ENCODE peak calls at places on chromosome 6, in six cellular contexts. K is CD8-positive, alpha-beta memory T cell; G is Peyer's patch; Q is mesenchymal stem cell; M is pancreas; B is gastrocnemius medialis. Z is an unnamed sample. For H3K9me3 and H3K4me1, the result is how much of the 10 kb centered on the place peaks cover.

GRCh38 chr6:124714728-124715127 is 247.5 kb upstream of the RNF217 start:
- DNase-seq in K (no peak), G (no peak), Q (no peak), M (no peak), B (no peak), Z (no peak)

GRCh38 chr6:10505529-10505928 is 15.6 kb upstream of the GCNT2 start:
- DNase-seq in K (no peak), G (no peak), Q (no peak), M (no peak), B (no peak), Z (peak)

GRCh38 chr6:130694617-130695016 is 132.6 kb upstream of the SMLR1 start:
- DNase-seq in K (no peak), G (no peak), Q (no peak), M (no peak), B (no peak), Z (peak)

GRCh38 chr6:149860834-149861602 is 3.1 kb downstream of the LRP11 start:
- DNase-seq in K (no peak), G (no peak), Q (peak), M (no peak), B (no peak), Z (no peak)

GRCh38 chr6:118674772-118675171 is 23.4 kb upstream of the CEP85L start:
- DNase-seq in K (no peak), G (no peak), Q (no peak), M (no peak), B (no peak), Z (no peak)

GRCh38 chr6:24610672-24611071 is 35.3 kb downstream of the KIAA0319 start:
- DNase-seq in K (no peak), G (no peak), Q (no peak), M (no peak), B (no peak), Z (no peak)

GRCh38 chr6:139334791-139335446 is 39.5 kb downstream of the CITED2 start:
- DNase-seq in K (no peak), G (no peak), Q (peak), M (no peak), B (peak), Z (peak)

GRCh38 chr6:2432258-2432657 is 186.9 kb upstream of the GMDS start:
- DNase-seq in K (no peak), G (no peak), Q (peak), M (no peak), B (no peak), Z (no peak)

GRCh38 chr6:54291738-54292137 is 16.5 kb upstream of the TINAG start:
- DNase-seq in K (no peak), G (no peak), Q (peak), M (no peak), B (no peak), Z (peak)

GRCh38 chr6:50843842-50844241 is 25.2 kb downstream of the TFAP2B start:
- DNase-seq in K (no peak), G (no peak), Q (no peak), M (no peak), B (no peak), Z (no peak)

GRCh38 chr6:52407467-52407866 is 12.7 kb upstream of the EFHC1 start:
- DNase-seq in K (no peak), G (no peak), Q (peak), M (no peak), B (no peak), Z (peak)

GRCh38 chr6:41159415-41160082 is 3.4 kb downstream of the TREM2 start:
- DNase-seq in K (no peak), G (no peak), Q (peak), M (no peak), B (no peak), Z (no peak)

GRCh38 chr6:125906158-125906998 is 50.2 kb upstream of the HINT3 start:
- DNase-seq in K (peak), G (peak), Q (peak), M (peak), B (no peak), Z (peak)

GRCh38 chr6:43708857-43709653 is 21.5 kb upstream of the MRPS18A start:
- DNase-seq in K (no peak), G (no peak), Q (peak), M (no peak), B (no peak), Z (no peak)

GRCh38 chr6:132399376-132400074 is 1.8 kb downstream of the MOXD1 start:
- DNase-seq in K (no peak), G (no peak), Q (peak), M (no peak), B (no peak), Z (no peak)

GRCh38 chr6:105759946-105760345 is 326.2 kb upstream of the PRDM1 start:
- DNase-seq in K (no peak), G (no peak), Q (peak), M (no peak), B (no peak), Z (no peak)

GRCh38 chr6:34806738-34807453 is 15.0 kb downstream of the BLTP3A start:
- DNase-seq in K (no peak), G (no peak), Q (peak), M (no peak), B (no peak), Z (no peak)

GRCh38 chr6:52579006-52579660 is 2.3 kb upstream of the TRAM2 start:
- DNase-seq in K (no peak), G (no peak), Q (no peak), M (no peak), B (no peak), Z (no peak)

GRCh38 chr6:3813150-3813780 is 35.9 kb upstream of the FAM50B start:
- DNase-seq in K (no peak), G (no peak), Q (peak), M (no peak), B (peak), Z (no peak)
- H3K9me3 ChIP-seq in K (under half), G (under half), Q (under half), M (under half), B (under half), Z (under half)

DNA sequence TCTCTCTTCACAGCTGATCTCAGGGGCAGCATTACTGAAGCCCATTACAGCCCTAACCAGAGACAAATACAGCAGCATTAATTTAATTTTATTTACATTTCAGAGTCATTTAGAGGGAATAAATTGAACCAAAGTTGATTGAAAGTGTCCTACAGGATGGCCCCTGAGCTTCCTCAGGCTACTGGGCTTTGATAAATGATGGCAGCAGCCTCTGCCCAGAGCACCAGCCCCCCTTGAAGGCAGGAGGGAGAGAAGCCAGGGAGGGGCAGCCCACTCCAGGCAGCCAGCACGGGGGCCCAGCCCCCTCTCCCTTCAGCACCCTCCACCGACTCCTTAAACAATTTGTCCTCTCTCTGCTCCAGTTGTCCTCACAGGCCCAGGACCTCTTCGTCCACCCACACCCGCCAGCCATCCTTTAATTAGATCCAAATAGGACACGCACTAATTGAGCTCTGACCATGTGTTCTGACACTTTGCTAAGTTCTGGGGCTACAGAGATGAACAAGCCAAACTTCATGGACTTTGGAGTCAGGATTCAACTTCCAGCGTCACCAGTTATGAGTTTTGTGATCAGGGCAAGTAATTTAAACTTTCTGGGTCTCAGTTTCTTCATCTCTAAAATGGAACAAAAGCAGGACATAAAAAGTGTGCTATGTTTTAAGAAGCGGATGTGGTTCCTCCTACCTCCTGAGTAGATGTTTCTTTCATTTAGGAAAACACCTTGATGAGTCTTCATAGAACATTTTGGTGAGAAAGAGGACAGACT is 18.4 kb upstream of the ZFAND3 start:
- DNase-seq in K (no peak), G (no peak), Q (no peak), M (no peak), B (no peak), Z (no peak)
- H3K4me1 ChIP-seq in K (under half), G (under half), Q (under half), M (under half), B (under half), Z (under half)

GRCh38 chr6:168038576-168039140 is 40.4 kb downstream of the FRMD1 start:
- DNase-seq in K (no peak), G (no peak), Q (no peak), M (no peak), B (no peak), Z (no peak)
- H3K9me3 ChIP-seq in K (under half), G (under half), Q (under half), M (under half), B (under half), Z (under half)

GRCh38 chr6:108675226-108676160 is 114.8 kb downstream of the FOXO3 start:
- DNase-seq in K (no peak), G (no peak), Q (no peak), M (no peak), B (no peak), Z (peak)

GRCh38 chr6:108671790-108672189 is 111.1 kb downstream of the FOXO3 start:
- DNase-seq in K (no peak), G (no peak), Q (no peak), M (no peak), B (no peak), Z (no peak)

GRCh38 chr6:108671175-108671574 is 110.5 kb downstream of the FOXO3 start:
- DNase-seq in K (no peak), G (no peak), Q (no peak), M (no peak), B (no peak), Z (no peak)

GRCh38 chr6:108673602-108674001 is 112.9 kb downstream of the FOXO3 start:
- DNase-seq in K (no peak), G (no peak), Q (no peak), M (no peak), B (no peak), Z (no peak)

DNA sequence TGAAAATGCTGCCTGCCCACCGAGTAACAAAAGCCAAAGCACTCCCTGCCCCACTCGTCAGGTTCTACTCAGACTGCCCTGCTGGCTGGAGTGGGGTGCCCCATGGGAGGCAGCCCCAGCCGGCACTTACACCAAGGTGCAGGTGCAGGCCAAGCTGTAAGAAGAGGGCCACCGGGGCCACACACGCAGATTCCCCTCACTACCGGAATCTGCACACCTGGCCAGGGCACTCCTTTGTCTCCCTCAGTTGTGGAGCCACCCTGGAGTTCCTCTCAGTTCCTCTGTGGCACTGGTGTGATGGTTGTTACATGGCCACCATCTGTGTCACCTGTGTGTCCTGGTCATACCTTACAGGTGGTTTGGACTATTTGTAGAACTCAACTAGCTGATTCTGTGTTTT is 112.4 kb downstream of the FOXO3 start:
- DNase-seq in K (no peak), G (no peak), Q (no peak), M (no peak), B (no peak), Z (no peak)
- H3K4me1 ChIP-seq in K (under half), G (under half), Q (under half), M (half or more), B (half or more), Z (under half)

DNA sequence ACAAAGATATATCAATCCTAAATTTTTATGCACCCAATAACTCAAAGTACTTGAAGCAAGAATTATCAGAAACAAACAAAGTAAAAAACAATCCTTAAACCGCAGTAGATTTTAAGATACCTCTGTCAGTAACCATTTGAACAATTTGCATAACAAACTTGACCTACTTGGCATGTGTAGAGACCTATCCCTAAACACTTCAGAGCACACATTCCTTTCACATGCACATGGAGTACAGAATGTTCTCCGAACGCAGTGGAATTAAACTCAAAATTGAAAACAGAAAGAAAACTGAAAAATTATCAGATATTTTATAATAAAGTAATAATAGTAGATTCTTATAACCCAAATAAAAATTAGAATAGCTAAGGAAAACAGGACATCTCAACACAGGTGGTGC is 162.6 kb upstream of the THBS2 start:
- DNase-seq in K (no peak), G (no peak), Q (no peak), M (no peak), B (no peak), Z (no peak)
- H3K9me3 ChIP-seq in K (under half), G (under half), Q (under half), M (under half), B (under half), Z (under half)

DNA sequence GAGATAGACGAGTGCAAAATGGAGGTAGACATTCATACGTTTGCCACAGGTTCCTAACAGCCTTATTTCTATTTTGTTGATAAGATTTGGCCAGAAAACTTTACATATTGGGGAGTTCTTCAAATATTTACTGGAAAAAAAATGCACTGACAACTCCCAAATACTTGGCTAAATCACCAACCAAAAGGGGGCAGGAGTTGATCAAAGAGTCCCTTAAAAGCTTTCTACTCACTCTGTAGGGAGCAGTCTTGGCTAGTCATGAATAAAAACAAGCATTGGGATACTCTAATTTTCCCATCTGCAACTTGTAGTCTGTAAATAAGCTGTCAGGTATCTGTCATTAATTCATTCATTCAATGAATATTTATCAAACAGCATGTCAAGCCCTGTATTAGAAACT is 18.4 kb downstream of the TENT5A start:
- DNase-seq in K (no peak), G (no peak), Q (no peak), M (no peak), B (no peak), Z (no peak)
- H3K4me1 ChIP-seq in K (under half), G (under half), Q (under half), M (under half), B (under half), Z (under half)

DNA sequence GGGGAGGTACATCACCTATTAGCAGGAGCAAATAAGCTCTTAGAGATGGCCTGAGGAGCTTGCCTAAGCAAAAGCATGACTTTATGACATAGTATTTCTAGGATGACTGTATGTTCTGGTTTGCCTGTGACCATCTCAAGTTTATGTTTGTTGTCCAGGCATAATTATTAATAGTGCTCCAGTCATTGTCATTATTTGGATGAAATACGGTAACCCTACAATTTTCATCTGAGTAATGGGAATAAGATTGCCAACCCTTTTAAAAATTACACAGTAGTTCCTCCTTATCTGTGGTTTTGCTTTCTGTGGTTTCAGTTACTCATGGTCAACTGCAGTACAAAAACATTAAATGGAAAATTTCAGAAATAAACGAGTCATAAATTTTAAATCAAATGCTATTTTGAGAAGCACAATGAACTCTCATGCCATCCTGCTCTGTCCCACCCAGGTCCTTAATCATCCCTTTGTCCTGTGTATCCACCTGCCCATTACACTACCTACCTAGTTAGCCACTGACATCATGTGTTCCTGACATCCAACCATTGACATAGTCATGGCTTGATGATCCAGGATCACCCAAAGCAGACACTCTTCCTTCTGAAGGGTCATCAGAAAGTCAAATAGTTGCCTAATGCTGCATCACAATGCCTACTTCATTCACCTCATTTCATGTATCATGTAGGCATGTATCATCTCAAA is 27.0 kb upstream of the TFB1M start:
- DNase-seq in K (no peak), G (no peak), Q (peak), M (no peak), B (no peak), Z (no peak)
- H3K9me3 ChIP-seq in K (under half), G (under half), Q (under half), M (under half), B (under half), Z (under half)

Z was measured in A673.